ENCODE peak calls at places on chromosomes 3 and 15, in five cellular contexts. One of them, this sample, is unnamed.
A peak's percentile ranks its signal among the peaks of the same experiment; 100 is the strongest.

GRCh38 chr3:76307556-76307955 is 522.2 kb upstream of the ZNF717 start:
- DNase-seq in osteocyte: no peak
- DNase-seq in RWPE1: no peak
- DNase-seq in activated T-cell treated with anti-CD3 and anti-CD28 coated beads for 4 hours: no peak
- DNase-seq in GM10248: no peak
- DNase-seq in this sample: no peak

GRCh38 chr3:119588112-119588511 is 8.8 kb downstream of the ADPRH start:
- DNase-seq in osteocyte: no peak
- DNase-seq in activated T-cell treated with anti-CD3 and anti-CD28 coated beads for 4 hours: no peak
- DNase-seq in GM10248: no peak
- DNase-seq in RWPE1: no peak
- DNase-seq in this sample: peak; percentile 16

GRCh38 chr15:95277266-95277665 is 1045.9 kb downstream of the MCTP2 start:
- DNase-seq in osteocyte: no peak
- DNase-seq in RWPE1: no peak
- DNase-seq in GM10248: no peak
- DNase-seq in activated T-cell treated with anti-CD3 and anti-CD28 coated beads for 4 hours: no peak
- DNase-seq in this sample: no peak

GRCh38 chr3:160260587-160261270 is 35.5 kb downstream of the C3orf80 start:
- DNase-seq in osteocyte: no peak
- DNase-seq in RWPE1: no peak
- DNase-seq in activated T-cell treated with anti-CD3 and anti-CD28 coated beads for 4 hours: no peak
- DNase-seq in GM10248: no peak
- DNase-seq in this sample: no peak

GRCh38 chr3:120850326-120851295 is 57.4 kb upstream of the STXBP5L start:
- DNase-seq in osteocyte: no peak
- DNase-seq in activated T-cell treated with anti-CD3 and anti-CD28 coated beads for 4 hours: no peak
- DNase-seq in RWPE1: no peak
- DNase-seq in GM10248: no peak
- DNase-seq in this sample: no peak

GRCh38 chr3:55620361-55621025 is 133.4 kb upstream of the WNT5A start:
- DNase-seq in activated T-cell treated with anti-CD3 and anti-CD28 coated beads for 4 hours: no peak
- DNase-seq in GM10248: peak; percentile 24
- DNase-seq in RWPE1: peak; percentile 27
- DNase-seq in osteocyte: no peak
- DNase-seq in this sample: no peak

GRCh38 chr3:152026033-152026556 is 152.7 kb downstream of the SUCNR1 start:
- DNase-seq in GM10248: no peak
- DNase-seq in osteocyte: no peak
- DNase-seq in RWPE1: peak; percentile 65
- DNase-seq in activated T-cell treated with anti-CD3 and anti-CD28 coated beads for 4 hours: no peak
- DNase-seq in this sample: peak; percentile 25

GRCh38 chr15:63189955-63190691 is 717 bp downstream of the RAB8B start:
- DNase-seq in GM10248: no peak
- DNase-seq in activated T-cell treated with anti-CD3 and anti-CD28 coated beads for 4 hours: no peak
- DNase-seq in osteocyte: no peak
- DNase-seq in RWPE1: no peak
- DNase-seq in this sample: no peak

GRCh38 chr3:168495251-168495650 is 399.5 kb upstream of the GOLIM4 start:
- DNase-seq in RWPE1: no peak
- DNase-seq in osteocyte: no peak
- DNase-seq in activated T-cell treated with anti-CD3 and anti-CD28 coated beads for 4 hours: no peak
- DNase-seq in GM10248: no peak
- DNase-seq in this sample: no peak

GRCh38 chr3:138696661-138697370 is 88.2 kb downstream of the FAIM start:
- DNase-seq in RWPE1: no peak
- DNase-seq in GM10248: no peak
- DNase-seq in osteocyte: no peak
- DNase-seq in activated T-cell treated with anti-CD3 and anti-CD28 coated beads for 4 hours: no peak
- DNase-seq in this sample: no peak

GRCh38 chr3:52518723-52519444 is 14.8 kb downstream of the NT5DC2 start:
- DNase-seq in activated T-cell treated with anti-CD3 and anti-CD28 coated beads for 4 hours: no peak
- DNase-seq in osteocyte: no peak
- DNase-seq in RWPE1: peak; percentile 26
- DNase-seq in GM10248: no peak
- DNase-seq in this sample: no peak

GRCh38 chr3:151724846-151725562 is 8.7 kb upstream of the AADACL2 start:
- DNase-seq in RWPE1: no peak
- DNase-seq in osteocyte: no peak
- DNase-seq in activated T-cell treated with anti-CD3 and anti-CD28 coated beads for 4 hours: no peak
- DNase-seq in GM10248: no peak
- DNase-seq in this sample: peak; percentile 22

GRCh38 chr15:48806151-48806550 is 4.7 kb downstream of the CEP152 start:
- DNase-seq in osteocyte: no peak
- DNase-seq in GM10248: no peak
- DNase-seq in RWPE1: no peak
- DNase-seq in activated T-cell treated with anti-CD3 and anti-CD28 coated beads for 4 hours: no peak
- DNase-seq in this sample: no peak

GRCh38 chr3:6803652-6804051 is 57.3 kb upstream of the GRM7 start:
- DNase-seq in GM10248: no peak
- DNase-seq in activated T-cell treated with anti-CD3 and anti-CD28 coated beads for 4 hours: no peak
- DNase-seq in osteocyte: no peak
- DNase-seq in RWPE1: no peak
- DNase-seq in this sample: no peak

GRCh38 chr15:98689431-98689861 is 41.1 kb downstream of the IGF1R start:
- DNase-seq in RWPE1: peak; percentile 63
- DNase-seq in GM10248: no peak
- DNase-seq in osteocyte: no peak
- DNase-seq in activated T-cell treated with anti-CD3 and anti-CD28 coated beads for 4 hours: no peak
- DNase-seq in this sample: peak; percentile 48

GRCh38 chr3:50885491-50885890 is 210.8 kb downstream of the DOCK3 start:
- DNase-seq in GM10248: no peak
- DNase-seq in activated T-cell treated with anti-CD3 and anti-CD28 coated beads for 4 hours: no peak
- DNase-seq in osteocyte: no peak
- DNase-seq in RWPE1: peak; percentile 8
- DNase-seq in this sample: peak; percentile 2

GRCh38 chr15:84878504-84878903 is 6.0 kb upstream of the SLC28A1 start:
- DNase-seq in GM10248: peak; percentile 75
- DNase-seq in osteocyte: no peak
- DNase-seq in RWPE1: peak; percentile 71
- DNase-seq in activated T-cell treated with anti-CD3 and anti-CD28 coated beads for 4 hours: peak; percentile 31
- DNase-seq in this sample: peak; percentile 72

GRCh38 chr15:55319537-55320325 is 709 bp downstream of the PIGB start:
- DNase-seq in osteocyte: no peak
- DNase-seq in RWPE1: no peak
- DNase-seq in activated T-cell treated with anti-CD3 and anti-CD28 coated beads for 4 hours: no peak
- DNase-seq in GM10248: peak; percentile 57
- DNase-seq in this sample: no peak

GRCh38 chr3:170730071-170730812 is 139.8 kb downstream of the RPL22L1 start:
- DNase-seq in activated T-cell treated with anti-CD3 and anti-CD28 coated beads for 4 hours: no peak
- DNase-seq in RWPE1: no peak
- DNase-seq in osteocyte: no peak
- DNase-seq in GM10248: no peak
- DNase-seq in this sample: no peak

GRCh38 chr15:36778516-36778915 is 199.1 kb downstream of the CDIN1 start:
- DNase-seq in GM10248: no peak
- DNase-seq in RWPE1: no peak
- DNase-seq in osteocyte: no peak
- DNase-seq in activated T-cell treated with anti-CD3 and anti-CD28 coated beads for 4 hours: no peak
- DNase-seq in this sample: no peak

GRCh38 chr3:106124818-106125217 is 256.0 kb upstream of the CBLB start:
- DNase-seq in activated T-cell treated with anti-CD3 and anti-CD28 coated beads for 4 hours: no peak
- DNase-seq in RWPE1: no peak
- DNase-seq in GM10248: no peak
- DNase-seq in osteocyte: no peak
- DNase-seq in this sample: no peak

GRCh38 chr15:86059851-86060250 is 19.8 kb upstream of the AGBL1 start:
- DNase-seq in activated T-cell treated with anti-CD3 and anti-CD28 coated beads for 4 hours: no peak
- DNase-seq in RWPE1: no peak
- DNase-seq in osteocyte: no peak
- DNase-seq in GM10248: no peak
- DNase-seq in this sample: no peak

GRCh38 chr15:75842722-75843617 is at the start of gene UBE2Q2:
- DNase-seq in RWPE1: peak; percentile 62
- DNase-seq in osteocyte: peak; percentile 88
- DNase-seq in activated T-cell treated with anti-CD3 and anti-CD28 coated beads for 4 hours: peak; percentile 70
- DNase-seq in GM10248: peak; percentile 85
- DNase-seq in this sample: peak; percentile 78

GRCh38 chr15:68407886-68408500 is 24.0 kb downstream of the ITGA11 start:
- DNase-seq in activated T-cell treated with anti-CD3 and anti-CD28 coated beads for 4 hours: no peak
- DNase-seq in RWPE1: no peak
- DNase-seq in GM10248: no peak
- DNase-seq in osteocyte: peak; percentile 59
- DNase-seq in this sample: no peak

GRCh38 chr3:197960694-197961581 is 921 bp downstream of the LMLN start:
- DNase-seq in activated T-cell treated with anti-CD3 and anti-CD28 coated beads for 4 hours: no peak
- DNase-seq in RWPE1: no peak
- DNase-seq in GM10248: no peak
- DNase-seq in osteocyte: no peak
- DNase-seq in this sample: peak; percentile 23

GRCh38 chr15:85125056-85125661 is 143.5 kb downstream of the PDE8A start:
- DNase-seq in RWPE1: peak; percentile 59
- DNase-seq in GM10248: no peak
- DNase-seq in activated T-cell treated with anti-CD3 and anti-CD28 coated beads for 4 hours: no peak
- DNase-seq in osteocyte: no peak
- DNase-seq in this sample: peak; percentile 27

GRCh38 chr3:54660599-54661210 is 267.2 kb downstream of the LRTM1 start:
- DNase-seq in GM10248: no peak
- DNase-seq in RWPE1: no peak
- DNase-seq in osteocyte: no peak
- DNase-seq in activated T-cell treated with anti-CD3 and anti-CD28 coated beads for 4 hours: no peak
- DNase-seq in this sample: no peak

GRCh38 chr3:175410251-175410650 is 551.1 kb downstream of the NAALADL2 start:
- DNase-seq in activated T-cell treated with anti-CD3 and anti-CD28 coated beads for 4 hours: no peak
- DNase-seq in RWPE1: no peak
- DNase-seq in osteocyte: no peak
- DNase-seq in GM10248: no peak
- DNase-seq in this sample: no peak

GRCh38 chr3:64884574-64884973 is 196.8 kb upstream of the ADAMTS9 start:
- DNase-seq in activated T-cell treated with anti-CD3 and anti-CD28 coated beads for 4 hours: no peak
- DNase-seq in RWPE1: no peak
- DNase-seq in GM10248: no peak
- DNase-seq in osteocyte: no peak
- DNase-seq in this sample: no peak

GRCh38 chr15:34154725-34155204 is 52.9 kb downstream of the PGBD4 start:
- DNase-seq in osteocyte: no peak
- DNase-seq in activated T-cell treated with anti-CD3 and anti-CD28 coated beads for 4 hours: no peak
- DNase-seq in RWPE1: peak; percentile 34
- DNase-seq in GM10248: no peak
- DNase-seq in this sample: peak; percentile 3

GRCh38 chr3:174243194-174243593 is 615.9 kb upstream of the NAALADL2 start:
- DNase-seq in activated T-cell treated with anti-CD3 and anti-CD28 coated beads for 4 hours: no peak
- DNase-seq in GM10248: no peak
- DNase-seq in osteocyte: no peak
- DNase-seq in RWPE1: no peak
- DNase-seq in this sample: no peak

GRCh38 chr3:52769786-52770445 is 824 bp downstream of the NEK4 start:
- DNase-seq in osteocyte: no peak
- DNase-seq in RWPE1: no peak
- DNase-seq in activated T-cell treated with anti-CD3 and anti-CD28 coated beads for 4 hours: no peak
- DNase-seq in GM10248: no peak
- DNase-seq in this sample: no peak